ENCODE peak calls at places on chromosomes 12 and 14, in five cellular contexts. N is tibial nerve; I is CD8-positive, alpha-beta T cell; T is fibroblast of lung; Y is IMR-90. V is an unnamed sample.

GRCh38 chr12:102965281-102966155 is 8.0 kb downstream of the ASCL1 start:
- DNase-seq in N (no peak), Y (no peak), I (no peak), T (no peak), V (no peak)

GRCh38 chr14:67520482-67520881 is 12.6 kb upstream of the PLEKHH1 start:
- DNase-seq in T (no peak), Y (no peak), N (no peak), I (no peak), V (no peak)

GRCh38 chr12:118946256-118946655 is 35.1 kb upstream of the SRRM4 start:
- DNase-seq in I (no peak), N (no peak), Y (no peak), T (no peak), V (no peak)

GRCh38 chr14:49641697-49642129 is 6.7 kb upstream of the DNAAF2 start:
- DNase-seq in Y (peak; percentile 48), T (peak; percentile 23), I (no peak), N (no peak), V (no peak)

GRCh38 chr12:9798008-9798619 is 29.2 kb upstream of the KLRF1 start:
- DNase-seq in T (peak; percentile 61), Y (peak; percentile 56), N (peak; percentile 7), I (peak; percentile 75), V (no peak)

GRCh38 chr14:77126461-77126990 is 15.1 kb downstream of the ZDHHC22 start:
- DNase-seq in N (no peak), Y (no peak), I (no peak), T (no peak), V (no peak)

GRCh38 chr12:47818701-47819543 is 781 bp downstream of the HDAC7 start:
- DNase-seq in N (no peak), T (no peak), I (peak; percentile 68), Y (no peak), V (peak; percentile 87)

GRCh38 chr12:76621582-76622024 is 62.0 kb upstream of the OSBPL8 start:
- DNase-seq in Y (peak; percentile 72), N (peak; percentile 88), I (peak; percentile 76), T (peak; percentile 73), V (peak; percentile 30)

GRCh38 chr14:99590746-99591555 is 13.1 kb downstream of the CCDC85C start:
- DNase-seq in Y (peak; percentile 74), I (no peak), T (peak; percentile 54), N (no peak), V (no peak)

GRCh38 chr12:14846878-14847580 is 3.7 kb upstream of the ART4 start:
- DNase-seq in Y (no peak), I (no peak), T (no peak), N (no peak), V (no peak)

GRCh38 chr14:96824283-96824682 is 27.1 kb downstream of the VRK1 start:
- DNase-seq in N (no peak), I (no peak), Y (peak; percentile 83), T (peak; percentile 83), V (no peak)

GRCh38 chr12:109053382-109054123 is 1.2 kb downstream of the USP30 start:
- DNase-seq in Y (no peak), T (peak; percentile 1), N (no peak), I (peak; percentile 50), V (no peak)

GRCh38 chr12:1920436-1920835 is 2.0 kb upstream of the CACNA2D4 start:
- DNase-seq in Y (no peak), I (peak; percentile 9), T (no peak), N (no peak), V (no peak)

GRCh38 chr12:219891-220352 is 6.0 kb upstream of the SLC6A12 start:
- DNase-seq in Y (peak; percentile 35), T (peak; percentile 19), I (no peak), N (peak; percentile 55), V (peak; percentile 56)

GRCh38 chr12:55820679-55821078 is 2.8 kb downstream of the ORMDL2 start:
- DNase-seq in I (no peak), Y (no peak), N (no peak), T (peak; percentile 39), V (no peak)

GRCh38 chr12:106985479-106985878 is 1.5 kb downstream of the MTERF2 start:
- DNase-seq in T (no peak), Y (no peak), I (no peak), N (no peak), V (no peak)

GRCh38 chr14:51419685-51420084 is 179.6 kb downstream of the TMX1 start:
- DNase-seq in N (no peak), T (no peak), I (no peak), Y (no peak), V (no peak)

GRCh38 chr12:79549531-79550271 is 141.1 kb downstream of the PAWR start:
- DNase-seq in T (no peak), I (no peak), Y (peak; percentile 52), N (no peak), V (no peak)

GRCh38 chr12:131104464-131105350 is 151.0 kb downstream of the ADGRD1 start:
- DNase-seq in N (peak; percentile 92), Y (peak; percentile 16), T (peak; percentile 61), I (peak; percentile 85), V (peak; percentile 91)

GRCh38 chr12:122326597-122326996 is 60.3 kb upstream of the VPS33A start:
- DNase-seq in I (no peak), T (no peak), Y (no peak), N (no peak), V (no peak)

GRCh38 chr14:56870336-56870735 is 60.1 kb upstream of the OTX2 start:
- DNase-seq in I (no peak), Y (no peak), N (no peak), T (no peak), V (no peak)

GRCh38 chr12:121953695-121954094 is 35.3 kb downstream of the CFAP251 start:
- DNase-seq in T (no peak), N (no peak), Y (no peak), I (no peak), V (no peak)

GRCh38 chr12:126156806-126157574 is 1091.8 kb downstream of the AACS start:
- DNase-seq in T (no peak), I (no peak), N (no peak), Y (no peak), V (no peak)

GRCh38 chr14:35374273-35374681 is 30.3 kb downstream of the NFKBIA start:
- DNase-seq in I (no peak), Y (peak; percentile 98), T (peak; percentile 99), N (peak; percentile 78), V (peak; percentile 66)
- H3K27ac ChIP-seq in I (no peak overlapping the region), Y (peak overlapping the region; percentile 84), T (peak overlapping the region; percentile 37), N (peak overlapping the region; percentile 16), V (no peak overlapping the region)

DNA sequence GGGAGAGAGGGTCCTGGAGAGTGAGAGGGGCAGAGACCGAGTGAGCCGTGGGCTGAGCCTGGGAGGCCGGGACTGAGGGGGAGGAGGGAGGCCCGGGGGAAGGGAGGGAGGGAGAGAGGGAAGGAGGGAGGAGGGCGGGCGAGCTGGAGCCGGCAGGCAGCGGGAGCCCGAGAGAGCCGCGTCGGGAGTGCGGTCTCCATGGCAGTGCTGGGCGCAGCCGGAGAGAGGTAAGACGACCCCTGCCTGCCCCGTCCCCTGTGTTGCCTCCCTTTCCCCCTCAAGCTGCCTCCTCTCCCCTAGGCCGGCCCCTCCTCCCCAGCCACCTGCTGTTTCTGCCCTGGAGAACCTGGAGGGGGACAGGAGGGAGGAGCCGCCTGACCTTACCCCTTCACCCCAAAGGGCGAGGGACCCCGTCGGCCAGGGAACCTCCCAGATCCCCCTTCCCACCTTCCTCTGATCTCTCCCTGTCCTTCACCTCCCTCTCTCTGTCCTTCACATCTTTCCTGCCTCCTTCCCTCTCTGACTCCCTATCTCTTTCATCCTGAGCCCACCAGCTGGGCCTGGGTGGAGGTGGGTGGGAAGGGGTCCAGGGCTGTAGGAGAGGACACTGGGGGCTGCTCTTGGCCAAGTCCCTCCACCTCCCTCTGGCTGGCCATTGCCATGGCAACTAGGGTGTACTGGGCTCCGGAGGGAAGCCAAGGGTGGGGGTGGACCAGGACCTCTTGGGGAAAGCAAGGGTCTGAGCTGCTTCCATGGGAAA is at the start of gene GPR162:
- DNase-seq in N (no peak), T (peak; percentile 61), Y (peak; percentile 48), I (no peak), V (peak; percentile 55)
- H3K27me3 ChIP-seq in N (no peaks in the 10 kb centered on the region), T (peaks cover 2% of the 10 kb centered on the region), Y (peaks cover 2% of the 10 kb centered on the region), I (peaks cover 10% of the 10 kb centered on the region), V (peaks cover 51% of the 10 kb centered on the region)

DNA sequence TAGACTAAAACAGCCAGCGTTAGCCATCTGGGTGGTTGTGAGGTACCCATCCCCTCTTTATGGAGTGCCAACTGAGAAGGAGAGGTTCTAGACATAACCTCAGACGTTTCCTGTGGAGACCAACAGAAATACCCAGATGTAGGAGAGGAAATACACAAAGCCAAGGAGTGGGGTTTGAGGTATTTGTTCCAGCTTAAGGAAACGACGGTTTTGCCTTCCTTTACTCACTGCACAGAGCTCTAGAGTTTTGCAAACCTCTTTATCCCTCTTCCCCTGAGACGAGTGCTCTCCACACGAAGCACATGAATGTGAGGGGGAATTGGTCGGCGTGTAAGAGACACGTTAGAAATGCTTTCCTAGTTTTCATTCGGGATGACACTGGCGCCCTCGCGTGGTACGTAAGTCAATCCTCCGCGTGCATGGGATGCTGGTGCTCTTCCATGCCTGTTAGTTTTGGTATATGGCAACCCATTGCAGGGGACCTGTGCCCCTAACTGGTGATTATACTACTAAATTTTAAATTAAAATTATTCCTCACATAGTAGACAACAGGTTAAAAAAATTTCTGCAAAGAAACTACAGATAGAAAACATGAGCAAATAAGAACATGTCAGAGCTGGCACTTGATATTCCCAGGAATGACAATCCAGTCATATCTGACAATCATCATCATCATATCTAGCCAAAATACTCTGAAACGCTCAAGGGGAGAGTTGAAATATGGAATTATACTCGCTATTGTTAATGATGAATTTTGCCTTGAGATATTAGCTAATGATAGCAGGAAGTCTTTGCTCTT is 121.7 kb downstream of the PPM1H start:
- DNase-seq in N (peak; percentile 59), I (no peak), Y (peak; percentile 68), T (peak; percentile 74), V (peak; percentile 54)
- TF ChIP-seq CTCF in N (peak; percentile 65), I (peak; percentile 32), Y (peak; percentile 65), T (peak; percentile 88), V (peak; percentile 57)

GRCh38 chr12:27964123-27964522 is 8.4 kb downstream of the PTHLH start:
- DNase-seq in T (peak; percentile 17), N (no peak), I (no peak), Y (peak; percentile 42), V (no peak)

GRCh38 chr12:27966870-27967269 is 5.7 kb downstream of the PTHLH start:
- DNase-seq in I (no peak), Y (peak; percentile 99), N (no peak), T (peak; percentile 98), V (no peak)

GRCh38 chr12:27967551-27968054 is 4.9 kb downstream of the PTHLH start:
- DNase-seq in N (no peak), I (no peak), T (no peak), Y (peak; percentile 29), V (no peak)

GRCh38 chr12:27965966-27966365 is 6.6 kb downstream of the PTHLH start:
- DNase-seq in T (peak; percentile 33), I (no peak), N (no peak), Y (peak; percentile 63), V (no peak)

GRCh38 chr12:27965411-27965810 is 7.1 kb downstream of the PTHLH start:
- DNase-seq in I (no peak), Y (peak; percentile 63), N (no peak), T (no peak), V (no peak)
- H3K27ac ChIP-seq in I (no peak overlapping the region), Y (no peak overlapping the region), N (no peak overlapping the region), T (no peak overlapping the region), V (no peak overlapping the region)